ENCODE peak calls at places on chromosomes 6 and 20, in ten cellular contexts. One of them, this sample, is unnamed. For H3K27me3, the result is how much of the 10 kb centered on the place peaks cover.

GRCh38 chr6:138182939-138183791 is 21.4 kb downstream of the ARFGEF3 start:
- DNase-seq in GM23248: no peak
- DNase-seq in tibial nerve: no peak
- DNase-seq in aorta: no peak
- DNase-seq in CD4-positive, CD25-positive, alpha-beta regulatory T cell: no peak
- DNase-seq in AG04450: no peak
- DNase-seq in colonic mucosa: peak
- DNase-seq in A673: no peak
- DNase-seq in effector memory CD4-positive, alpha-beta T cell: no peak
- DNase-seq in HL-60: no peak
- DNase-seq in this sample: no peak

GRCh38 chr6:20483902-20484497 is 50.3 kb upstream of the CDKAL1 start:
- DNase-seq in GM23248: peak
- DNase-seq in tibial nerve: peak
- DNase-seq in aorta: no peak
- DNase-seq in CD4-positive, CD25-positive, alpha-beta regulatory T cell: no peak
- DNase-seq in AG04450: no peak
- DNase-seq in colonic mucosa: no peak
- DNase-seq in A673: peak
- DNase-seq in effector memory CD4-positive, alpha-beta T cell: no peak
- DNase-seq in HL-60: peak
- DNase-seq in this sample: no peak

GRCh38 chr6:42251911-42252637 is 34.4 kb upstream of the MRPS10 start:
- DNase-seq in GM23248: peak
- DNase-seq in tibial nerve: peak
- DNase-seq in aorta: peak
- DNase-seq in CD4-positive, CD25-positive, alpha-beta regulatory T cell: no peak
- DNase-seq in AG04450: no peak
- DNase-seq in colonic mucosa: peak
- DNase-seq in A673: no peak
- DNase-seq in effector memory CD4-positive, alpha-beta T cell: no peak
- DNase-seq in HL-60: no peak
- DNase-seq in this sample: no peak

GRCh38 chr6:72817208-72817607 is 195.3 kb downstream of the KCNQ5 start:
- DNase-seq in GM23248: no peak
- DNase-seq in tibial nerve: no peak
- DNase-seq in aorta: no peak
- DNase-seq in CD4-positive, CD25-positive, alpha-beta regulatory T cell: no peak
- DNase-seq in AG04450: no peak
- DNase-seq in colonic mucosa: no peak
- DNase-seq in A673: no peak
- DNase-seq in effector memory CD4-positive, alpha-beta T cell: no peak
- DNase-seq in HL-60: no peak
- DNase-seq in this sample: no peak

GRCh38 chr6:13101985-13102384 is 226.4 kb downstream of the TBC1D7 start:
- DNase-seq in GM23248: no peak
- DNase-seq in tibial nerve: no peak
- DNase-seq in aorta: no peak
- DNase-seq in CD4-positive, CD25-positive, alpha-beta regulatory T cell: no peak
- DNase-seq in AG04450: no peak
- DNase-seq in colonic mucosa: no peak
- DNase-seq in A673: no peak
- DNase-seq in effector memory CD4-positive, alpha-beta T cell: no peak
- DNase-seq in HL-60: no peak
- DNase-seq in this sample: no peak

GRCh38 chr6:154243793-154244768 is 112.5 kb downstream of the IPCEF1 start:
- DNase-seq in GM23248: no peak
- DNase-seq in tibial nerve: no peak
- DNase-seq in aorta: no peak
- DNase-seq in CD4-positive, CD25-positive, alpha-beta regulatory T cell: no peak
- DNase-seq in AG04450: no peak
- DNase-seq in colonic mucosa: no peak
- DNase-seq in A673: peak
- DNase-seq in effector memory CD4-positive, alpha-beta T cell: no peak
- DNase-seq in HL-60: no peak
- DNase-seq in this sample: no peak

GRCh38 chr6:2659882-2660281 is 90.8 kb downstream of the MYLK4 start:
- DNase-seq in GM23248: peak
- DNase-seq in tibial nerve: no peak
- DNase-seq in aorta: no peak
- DNase-seq in CD4-positive, CD25-positive, alpha-beta regulatory T cell: no peak
- DNase-seq in AG04450: no peak
- DNase-seq in colonic mucosa: no peak
- DNase-seq in A673: no peak
- DNase-seq in effector memory CD4-positive, alpha-beta T cell: no peak
- DNase-seq in HL-60: no peak
- DNase-seq in this sample: no peak

GRCh38 chr6:139175389-139175788 is 40.5 kb downstream of the HECA start:
- DNase-seq in GM23248: no peak
- DNase-seq in tibial nerve: no peak
- DNase-seq in aorta: no peak
- DNase-seq in CD4-positive, CD25-positive, alpha-beta regulatory T cell: no peak
- DNase-seq in AG04450: no peak
- DNase-seq in colonic mucosa: no peak
- DNase-seq in A673: no peak
- DNase-seq in effector memory CD4-positive, alpha-beta T cell: no peak
- DNase-seq in HL-60: peak
- DNase-seq in this sample: no peak

GRCh38 chr20:18157102-18157501 is 19.4 kb downstream of the KAT14 start:
- DNase-seq in GM23248: no peak
- DNase-seq in tibial nerve: no peak
- DNase-seq in aorta: no peak
- DNase-seq in CD4-positive, CD25-positive, alpha-beta regulatory T cell: no peak
- DNase-seq in AG04450: no peak
- DNase-seq in colonic mucosa: no peak
- DNase-seq in A673: no peak
- DNase-seq in effector memory CD4-positive, alpha-beta T cell: no peak
- DNase-seq in HL-60: no peak
- DNase-seq in this sample: no peak

GRCh38 chr20:60206259-60206658 is 248.0 kb downstream of the CDH26 start:
- DNase-seq in GM23248: peak
- DNase-seq in tibial nerve: no peak
- DNase-seq in aorta: no peak
- DNase-seq in CD4-positive, CD25-positive, alpha-beta regulatory T cell: no peak
- DNase-seq in AG04450: peak
- DNase-seq in colonic mucosa: no peak
- DNase-seq in A673: peak
- DNase-seq in effector memory CD4-positive, alpha-beta T cell: no peak
- DNase-seq in HL-60: peak
- DNase-seq in this sample: no peak

GRCh38 chr6:37646986-37647764 is 50.5 kb downstream of the MDGA1 start:
- DNase-seq in GM23248: no peak
- DNase-seq in tibial nerve: no peak
- DNase-seq in aorta: no peak
- DNase-seq in CD4-positive, CD25-positive, alpha-beta regulatory T cell: no peak
- DNase-seq in AG04450: no peak
- DNase-seq in colonic mucosa: no peak
- DNase-seq in A673: no peak
- DNase-seq in effector memory CD4-positive, alpha-beta T cell: no peak
- DNase-seq in HL-60: no peak
- DNase-seq in this sample: no peak

GRCh38 chr20:6908673-6909072 is 141.2 kb downstream of the BMP2 start:
- DNase-seq in GM23248: no peak
- DNase-seq in tibial nerve: no peak
- DNase-seq in aorta: no peak
- DNase-seq in CD4-positive, CD25-positive, alpha-beta regulatory T cell: no peak
- DNase-seq in AG04450: no peak
- DNase-seq in colonic mucosa: no peak
- DNase-seq in A673: no peak
- DNase-seq in effector memory CD4-positive, alpha-beta T cell: no peak
- DNase-seq in HL-60: no peak
- DNase-seq in this sample: no peak

GRCh38 chr6:36120979-36121706 is 9.2 kb upstream of the MAPK13 start:
- DNase-seq in GM23248: peak
- DNase-seq in tibial nerve: no peak
- DNase-seq in aorta: peak
- DNase-seq in CD4-positive, CD25-positive, alpha-beta regulatory T cell: peak
- DNase-seq in AG04450: no peak
- DNase-seq in colonic mucosa: peak
- DNase-seq in A673: no peak
- DNase-seq in effector memory CD4-positive, alpha-beta T cell: peak
- DNase-seq in HL-60: peak
- DNase-seq in this sample: peak

GRCh38 chr6:155521719-155522118 is 66.1 kb upstream of the NOX3 start:
- DNase-seq in GM23248: peak
- DNase-seq in tibial nerve: no peak
- DNase-seq in aorta: no peak
- DNase-seq in CD4-positive, CD25-positive, alpha-beta regulatory T cell: no peak
- DNase-seq in AG04450: no peak
- DNase-seq in colonic mucosa: no peak
- DNase-seq in A673: no peak
- DNase-seq in effector memory CD4-positive, alpha-beta T cell: no peak
- DNase-seq in HL-60: no peak
- DNase-seq in this sample: no peak

GRCh38 chr6:131949615-131949908 is 1.6 kb downstream of the CCN2 start:
- DNase-seq in GM23248: peak
- DNase-seq in tibial nerve: peak
- DNase-seq in aorta: no peak
- DNase-seq in CD4-positive, CD25-positive, alpha-beta regulatory T cell: no peak
- DNase-seq in AG04450: peak
- DNase-seq in colonic mucosa: no peak
- DNase-seq in A673: no peak
- DNase-seq in effector memory CD4-positive, alpha-beta T cell: no peak
- DNase-seq in HL-60: no peak
- DNase-seq in this sample: no peak

GRCh38 chr6:33019358-33019757 is 10.0 kb upstream of the HLA-DOA start:
- DNase-seq in GM23248: no peak
- DNase-seq in tibial nerve: no peak
- DNase-seq in aorta: no peak
- DNase-seq in CD4-positive, CD25-positive, alpha-beta regulatory T cell: no peak
- DNase-seq in AG04450: no peak
- DNase-seq in colonic mucosa: no peak
- DNase-seq in A673: no peak
- DNase-seq in effector memory CD4-positive, alpha-beta T cell: no peak
- DNase-seq in HL-60: no peak
- DNase-seq in this sample: no peak
- H3K27me3 ChIP-seq in GM23248: under half
- H3K27me3 ChIP-seq in tibial nerve: under half
- H3K27me3 ChIP-seq in aorta: under half
- H3K27me3 ChIP-seq in CD4-positive, CD25-positive, alpha-beta regulatory T cell: under half
- H3K27me3 ChIP-seq in AG04450: under half
- H3K27me3 ChIP-seq in colonic mucosa: under half
- H3K27me3 ChIP-seq in A673: under half
- H3K27me3 ChIP-seq in effector memory CD4-positive, alpha-beta T cell: under half
- H3K27me3 ChIP-seq in HL-60: under half
- H3K27me3 ChIP-seq in this sample: under half

DNA sequence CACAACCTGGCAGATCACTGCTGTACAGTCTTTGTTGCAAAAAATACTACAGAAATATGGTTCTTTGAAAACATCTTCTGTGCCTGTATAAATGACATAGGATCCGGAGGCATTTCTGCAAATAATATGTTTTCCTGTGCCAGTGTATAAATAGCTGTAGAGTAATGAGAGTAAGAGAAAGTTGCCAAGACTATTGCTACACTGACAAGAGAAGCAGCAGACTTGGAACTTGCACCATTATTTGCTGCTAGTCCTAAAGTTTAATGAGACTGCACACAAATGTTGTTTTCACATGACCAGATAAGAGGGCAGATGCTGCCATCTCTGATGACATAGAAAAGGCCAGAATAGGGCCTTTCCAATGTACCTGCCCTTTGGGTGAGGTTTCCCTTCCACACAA is 50.0 kb upstream of the DTNBP1 start:
- DNase-seq in GM23248: no peak
- DNase-seq in tibial nerve: no peak
- DNase-seq in aorta: no peak
- DNase-seq in CD4-positive, CD25-positive, alpha-beta regulatory T cell: no peak
- DNase-seq in AG04450: no peak
- DNase-seq in colonic mucosa: no peak
- DNase-seq in A673: no peak
- DNase-seq in effector memory CD4-positive, alpha-beta T cell: no peak
- DNase-seq in HL-60: no peak
- DNase-seq in this sample: no peak
- H3K27me3 ChIP-seq in GM23248: under half
- H3K27me3 ChIP-seq in tibial nerve: under half
- H3K27me3 ChIP-seq in aorta: under half
- H3K27me3 ChIP-seq in CD4-positive, CD25-positive, alpha-beta regulatory T cell: under half
- H3K27me3 ChIP-seq in AG04450: under half
- H3K27me3 ChIP-seq in colonic mucosa: under half
- H3K27me3 ChIP-seq in A673: under half
- H3K27me3 ChIP-seq in effector memory CD4-positive, alpha-beta T cell: under half
- H3K27me3 ChIP-seq in HL-60: under half
- H3K27me3 ChIP-seq in this sample: under half

GRCh38 chr20:46046588-46047310 is 17.7 kb downstream of the SLC12A5 start:
- DNase-seq in GM23248: no peak
- DNase-seq in tibial nerve: no peak
- DNase-seq in aorta: no peak
- DNase-seq in CD4-positive, CD25-positive, alpha-beta regulatory T cell: no peak
- DNase-seq in AG04450: no peak
- DNase-seq in colonic mucosa: no peak
- DNase-seq in A673: no peak
- DNase-seq in effector memory CD4-positive, alpha-beta T cell: no peak
- DNase-seq in HL-60: no peak
- DNase-seq in this sample: no peak

GRCh38 chr20:46040902-46041535 is 12.0 kb downstream of the SLC12A5 start:
- DNase-seq in GM23248: peak
- DNase-seq in tibial nerve: no peak
- DNase-seq in aorta: no peak
- DNase-seq in CD4-positive, CD25-positive, alpha-beta regulatory T cell: peak
- DNase-seq in AG04450: no peak
- DNase-seq in colonic mucosa: peak
- DNase-seq in A673: peak
- DNase-seq in effector memory CD4-positive, alpha-beta T cell: no peak
- DNase-seq in HL-60: peak
- DNase-seq in this sample: peak

GRCh38 chr20:46044896-46045295 is 15.9 kb downstream of the SLC12A5 start:
- DNase-seq in GM23248: no peak
- DNase-seq in tibial nerve: no peak
- DNase-seq in aorta: no peak
- DNase-seq in CD4-positive, CD25-positive, alpha-beta regulatory T cell: no peak
- DNase-seq in AG04450: no peak
- DNase-seq in colonic mucosa: no peak
- DNase-seq in A673: no peak
- DNase-seq in effector memory CD4-positive, alpha-beta T cell: no peak
- DNase-seq in HL-60: no peak
- DNase-seq in this sample: peak

GRCh38 chr20:46047821-46048220 is 18.8 kb downstream of the SLC12A5 start:
- DNase-seq in GM23248: no peak
- DNase-seq in tibial nerve: no peak
- DNase-seq in aorta: no peak
- DNase-seq in CD4-positive, CD25-positive, alpha-beta regulatory T cell: no peak
- DNase-seq in AG04450: no peak
- DNase-seq in colonic mucosa: no peak
- DNase-seq in A673: no peak
- DNase-seq in effector memory CD4-positive, alpha-beta T cell: no peak
- DNase-seq in HL-60: no peak
- DNase-seq in this sample: no peak

GRCh38 chr20:46043556-46043955 is 14.5 kb downstream of the SLC12A5 start:
- DNase-seq in GM23248: no peak
- DNase-seq in tibial nerve: no peak
- DNase-seq in aorta: no peak
- DNase-seq in CD4-positive, CD25-positive, alpha-beta regulatory T cell: no peak
- DNase-seq in AG04450: no peak
- DNase-seq in colonic mucosa: no peak
- DNase-seq in A673: no peak
- DNase-seq in effector memory CD4-positive, alpha-beta T cell: no peak
- DNase-seq in HL-60: no peak
- DNase-seq in this sample: no peak
- H3K27me3 ChIP-seq in GM23248: under half
- H3K27me3 ChIP-seq in tibial nerve: under half
- H3K27me3 ChIP-seq in aorta: under half
- H3K27me3 ChIP-seq in CD4-positive, CD25-positive, alpha-beta regulatory T cell: under half
- H3K27me3 ChIP-seq in AG04450: under half
- H3K27me3 ChIP-seq in colonic mucosa: under half
- H3K27me3 ChIP-seq in A673: under half
- H3K27me3 ChIP-seq in effector memory CD4-positive, alpha-beta T cell: under half
- H3K27me3 ChIP-seq in HL-60: under half
- H3K27me3 ChIP-seq in this sample: under half

GRCh38 chr20:1264727-1265126 is 1.4 kb upstream of the SNPH start:
- DNase-seq in GM23248: no peak
- DNase-seq in tibial nerve: no peak
- DNase-seq in aorta: no peak
- DNase-seq in CD4-positive, CD25-positive, alpha-beta regulatory T cell: no peak
- DNase-seq in AG04450: no peak
- DNase-seq in colonic mucosa: no peak
- DNase-seq in A673: no peak
- DNase-seq in effector memory CD4-positive, alpha-beta T cell: no peak
- DNase-seq in HL-60: no peak
- DNase-seq in this sample: peak
- H3K27me3 ChIP-seq in GM23248: under half
- H3K27me3 ChIP-seq in tibial nerve: under half
- H3K27me3 ChIP-seq in aorta: under half
- H3K27me3 ChIP-seq in CD4-positive, CD25-positive, alpha-beta regulatory T cell: under half
- H3K27me3 ChIP-seq in AG04450: under half
- H3K27me3 ChIP-seq in colonic mucosa: under half
- H3K27me3 ChIP-seq in A673: under half
- H3K27me3 ChIP-seq in effector memory CD4-positive, alpha-beta T cell: under half
- H3K27me3 ChIP-seq in HL-60: under half
- H3K27me3 ChIP-seq in this sample: under half

This sample was measured in upper lobe of left lung.